ENCODE peak calls at places on chromosomes 16 and 17, in four cellular contexts. I, F, B and U are unnamed samples.
A peak's percentile ranks its signal among the peaks of the same experiment; 100 is the strongest.

GRCh38 chr17:5562172-5562571 is 22.1 kb downstream of the NLRP1 start:
- DNase-seq in I (no peak), F (no peak), B (no peak), U (no peak)

GRCh38 chr17:14790518-14790917 is 474.6 kb downstream of the PMP22 start:
- DNase-seq in I (no peak), F (peak; percentile 86), B (no peak), U (no peak)

GRCh38 chr16:67843343-67843765 is 1.2 kb downstream of the THAP11 start:
- DNase-seq in I (no peak), F (no peak), B (no peak), U (peak; percentile 26)

GRCh38 chr17:42526031-42526444 is 10.0 kb upstream of the NAGLU start:
- DNase-seq in I (no peak), F (no peak), B (no peak), U (no peak)

GRCh38 chr16:6777624-6778023 is 555.0 kb upstream of the RBFOX1 start:
- DNase-seq in I (no peak), F (no peak), B (no peak), U (no peak)

GRCh38 chr17:76014925-76015261 is 12.2 kb downstream of the EVPL start:
- DNase-seq in I (peak; percentile 74), F (no peak), B (no peak), U (peak; percentile 66)

GRCh38 chr17:66283971-66284370 is 18.4 kb upstream of the PRKCA start:
- DNase-seq in I (no peak), F (no peak), B (no peak), U (no peak)

GRCh38 chr16:52069866-52070265 is 477.1 kb downstream of the TOX3 start:
- DNase-seq in I (peak; percentile 0), F (no peak), B (no peak), U (no peak)

GRCh38 chr17:76869209-76869877 is 1.1 kb downstream of the MGAT5B start:
- DNase-seq in I (peak; percentile 90), F (no peak), B (no peak), U (peak; percentile 69)

GRCh38 chr16:67656344-67657016 is 3.6 kb downstream of the ACD start:
- DNase-seq in I (no peak), F (no peak), B (no peak), U (no peak)

GRCh38 chr17:55448681-55449080 is 27.0 kb upstream of the MMD start:
- DNase-seq in I (no peak), F (no peak), B (no peak), U (no peak)

GRCh38 chr17:9937901-9938300 is 32.8 kb upstream of the RCVRN start:
- DNase-seq in I (no peak), F (no peak), B (no peak), U (no peak)

GRCh38 chr16:72740346-72740745 is 307.6 kb downstream of the ZFHX3 start:
- DNase-seq in I (no peak), F (no peak), B (no peak), U (no peak)

GRCh38 chr17:81097943-81098308 is 63.0 kb downstream of the BAIAP2 start:
- DNase-seq in I (no peak), F (no peak), B (no peak), U (no peak)

GRCh38 chr17:50195196-50195865 is 6.1 kb downstream of the COL1A1 start:
- DNase-seq in I (no peak), F (no peak), B (no peak), U (no peak)

GRCh38 chr16:67516296-67517177 is 12.1 kb upstream of the RIPOR1 start:
- DNase-seq in I (no peak), F (no peak), B (no peak), U (no peak)

GRCh38 chr17:49746791-49747490 is 17.0 kb downstream of the FAM117A start:
- DNase-seq in I (no peak), F (peak; percentile 86), B (peak; percentile 83), U (no peak)

GRCh38 chr16:77169650-77170236 is 21.2 kb upstream of the MON1B start:
- DNase-seq in I (peak; percentile 45), F (peak; percentile 65), B (no peak), U (peak; percentile 72)

GRCh38 chr17:74750327-74751069 is 2.1 kb downstream of the NHERF1 start:
- DNase-seq in I (no peak), F (no peak), B (no peak), U (no peak)

GRCh38 chr17:27569257-27569722 is 61.7 kb upstream of the LGALS9 start:
- DNase-seq in I (peak; percentile 64), F (peak; percentile 51), B (peak; percentile 27), U (peak; percentile 53)

GRCh38 chr17:77132411-77133086 is 8.2 kb upstream of the SEC14L1 start:
- DNase-seq in I (no peak), F (no peak), B (no peak), U (peak; percentile 28)

GRCh38 chr16:22348296-22348695 is 26.1 kb downstream of the CDR2 start:
- DNase-seq in I (no peak), F (no peak), B (no peak), U (no peak)

GRCh38 chr17:38558751-38559024 is 47.1 kb downstream of the SRCIN1 start:
- DNase-seq in I (no peak), F (no peak), B (no peak), U (no peak)

GRCh38 chr17:38559025-38559879 is 46.5 kb downstream of the SRCIN1 start:
- DNase-seq in I (no peak), F (peak; percentile 80), B (peak; percentile 92), U (peak; percentile 99)

GRCh38 chr17:38561416-38562214 is 44.1 kb downstream of the SRCIN1 start:
- DNase-seq in I (no peak), F (no peak), B (no peak), U (no peak)

GRCh38 chr17:38560503-38561318 is 45.0 kb downstream of the SRCIN1 start:
- DNase-seq in I (no peak), F (no peak), B (no peak), U (no peak)

GRCh38 chr17:38559880-38560230 is 45.9 kb downstream of the SRCIN1 start:
- DNase-seq in I (no peak), F (no peak), B (no peak), U (no peak)
- TF ChIP-seq CTCF in I (no peak), F (no peak), B (no peak), U (no peak)

DNA sequence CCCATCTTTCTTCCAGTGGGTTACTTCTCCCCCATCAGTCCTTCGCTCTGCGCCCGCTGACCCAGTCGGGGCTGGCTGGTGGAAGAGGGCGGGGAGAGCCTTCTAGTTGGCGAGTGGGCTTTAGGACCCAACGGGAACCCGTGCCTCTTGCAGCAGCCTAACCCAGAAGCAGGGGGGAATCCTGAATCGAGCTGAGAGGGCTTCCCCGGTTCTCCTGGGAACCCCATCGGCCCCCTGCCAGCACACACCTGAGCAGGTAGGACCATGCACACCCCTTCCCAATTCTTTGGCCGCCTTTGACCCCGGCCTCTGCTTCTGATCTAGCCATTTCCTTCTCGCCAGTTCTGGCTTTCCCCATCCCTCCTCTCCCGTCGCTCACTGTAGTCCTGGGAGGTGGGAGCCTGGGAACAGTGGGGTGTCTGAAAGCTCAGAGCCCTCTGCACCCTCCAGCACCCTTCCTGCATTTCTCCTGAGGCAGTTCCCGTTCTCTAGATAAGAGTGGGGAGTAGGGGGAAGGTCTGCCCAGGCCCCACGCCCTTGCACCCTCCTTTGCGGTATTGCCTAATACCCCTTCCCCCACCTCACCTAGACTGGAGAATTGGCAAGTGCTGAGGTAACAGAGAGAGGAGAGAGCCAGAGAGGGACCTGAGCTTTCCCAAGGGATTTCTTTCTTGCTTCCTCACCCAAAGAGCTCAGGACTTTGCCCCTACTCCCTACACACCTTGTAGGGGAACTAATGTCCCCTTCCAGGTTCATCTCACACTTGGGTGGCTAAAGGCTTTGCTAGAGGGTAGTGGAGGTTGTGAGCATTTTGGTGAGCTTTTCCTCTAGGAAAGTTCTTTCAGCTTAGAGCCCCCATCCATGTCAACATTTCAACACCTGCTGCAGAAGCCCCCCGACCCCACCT is at the start of gene RARA:
- DNase-seq in I (peak; percentile 67), F (peak; percentile 58), B (no peak), U (peak; percentile 77)
- H3K4me1 ChIP-seq in I (peaks cover 69% of the 10 kb centered on the region), F (peaks cover 33% of the 10 kb centered on the region), B (peaks cover 28% of the 10 kb centered on the region), U (peaks cover 71% of the 10 kb centered on the region)

DNA sequence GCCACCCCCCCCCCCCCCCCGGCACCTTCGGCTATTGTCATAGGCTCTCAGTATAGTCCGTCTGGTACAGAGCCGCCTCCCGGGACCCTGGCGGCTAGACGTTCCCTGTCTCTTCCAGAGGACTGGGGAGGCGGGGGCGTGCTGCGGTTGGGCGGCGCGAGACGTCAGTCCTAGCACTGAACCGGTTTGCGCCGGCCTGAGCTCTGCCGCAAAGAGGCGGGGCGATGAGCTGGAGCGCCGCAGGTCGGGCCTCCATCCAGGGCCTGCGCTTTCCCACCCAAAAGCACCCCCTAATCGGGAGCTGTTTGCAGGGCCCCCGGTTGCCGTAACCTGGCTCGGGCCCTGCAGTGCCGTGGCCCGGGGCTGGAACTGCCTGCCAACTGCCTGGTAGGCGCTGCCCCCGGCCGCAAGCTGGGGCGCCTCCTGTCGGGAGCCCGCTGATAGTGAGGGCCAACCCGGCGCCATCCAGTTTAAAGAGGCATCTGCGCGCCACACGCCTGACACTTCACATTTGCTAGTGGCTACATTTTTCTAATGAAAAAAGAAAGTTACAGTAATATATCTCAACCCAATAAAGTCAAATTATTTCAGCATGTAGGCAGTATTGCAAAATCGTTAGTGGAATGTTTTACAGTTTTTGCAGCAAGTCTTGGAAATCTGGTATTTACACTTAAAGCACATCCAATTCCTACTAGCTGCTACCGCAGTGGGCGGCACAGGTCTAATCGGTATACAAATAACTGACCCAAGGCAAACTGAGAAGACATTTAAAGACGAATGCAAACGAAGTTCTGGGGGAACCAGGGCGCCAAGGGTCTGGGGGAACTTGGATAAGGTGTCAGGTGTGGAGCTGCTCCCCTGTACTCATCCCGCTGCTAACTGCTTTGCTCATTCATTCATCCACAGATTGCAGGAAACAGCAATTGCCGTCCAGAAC is 753 bp upstream of the USP22 start:
- DNase-seq in I (no peak), F (peak; percentile 39), B (peak; percentile 82), U (peak; percentile 94)
- TF ChIP-seq CTCF in I (peak; percentile 89), F (peak; percentile 94), B (peak; percentile 92), U (peak; percentile 66)

DNA sequence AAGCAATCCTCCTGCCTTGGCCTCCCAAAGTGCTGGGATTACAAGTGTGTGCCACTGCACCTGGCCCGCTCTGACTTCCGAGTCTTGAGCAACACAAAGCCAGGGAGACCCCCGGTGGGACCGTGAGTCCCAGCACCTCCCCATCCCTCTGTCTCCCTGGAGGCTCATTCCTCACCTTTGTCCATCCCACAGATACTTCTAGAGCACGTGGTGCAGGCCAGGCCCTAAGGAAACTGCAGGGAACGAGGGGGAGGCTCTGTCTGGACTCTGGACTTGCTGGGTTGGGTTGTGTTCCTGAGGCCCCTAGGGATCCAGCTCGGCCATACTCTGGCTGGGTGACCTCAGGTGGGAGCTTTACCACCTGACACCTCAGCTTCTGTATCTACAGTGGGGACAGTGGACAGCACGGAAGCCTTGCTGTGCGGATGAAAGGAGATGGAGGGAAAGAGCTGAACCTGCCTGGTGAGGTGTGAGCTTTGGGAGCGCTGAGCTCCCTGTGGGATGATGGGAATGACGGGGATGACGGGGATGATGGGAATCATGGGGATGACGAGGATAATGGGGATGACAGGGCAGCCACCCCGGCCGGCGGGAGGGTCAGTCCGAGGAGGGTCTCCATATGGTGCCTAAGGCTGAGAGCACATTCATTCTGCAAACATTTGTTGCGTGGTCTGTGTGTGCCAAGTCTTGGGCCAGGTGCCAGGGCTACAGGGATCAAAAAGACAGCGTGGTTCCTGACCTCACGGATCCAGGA is 26.6 kb downstream of the C16orf74 start:
- DNase-seq in I (no peak), F (no peak), B (no peak), U (no peak)
- H3K4me1 ChIP-seq in I (no peaks in the 10 kb centered on the region), F (peaks cover 7% of the 10 kb centered on the region), B (no peaks in the 10 kb centered on the region), U (no peaks in the 10 kb centered on the region)